ENCODE peak calls at places on chromosome 2, in four cellular contexts. T, G, O and B are unnamed samples.

GRCh38 chr2:188984680-188985079 is 10.5 kb downstream of the COL3A1 start:
- DNase-seq in T (no peak), G (peak; percentile 19), O (no peak), B (peak; percentile 23)

GRCh38 chr2:112888350-112888749 is 22.6 kb upstream of the IL37 start:
- DNase-seq in T (no peak), G (no peak), O (no peak), B (no peak)

GRCh38 chr2:196459539-196459938 is 180.0 kb upstream of the CCDC150 start:
- DNase-seq in T (no peak), G (peak; percentile 36), O (no peak), B (no peak)

GRCh38 chr2:56676966-56677365 is 493.2 kb downstream of the CCDC85A start:
- DNase-seq in T (no peak), G (no peak), O (no peak), B (no peak)

GRCh38 chr2:12169721-12170120 is 423.3 kb downstream of the LPIN1 start:
- DNase-seq in T (no peak), G (no peak), O (no peak), B (no peak)

GRCh38 chr2:58427572-58428285 is 186.6 kb upstream of the FANCL start:
- DNase-seq in T (peak; percentile 55), G (no peak), O (no peak), B (peak; percentile 46)

GRCh38 chr2:196991061-196991460 is 64.6 kb upstream of the PGAP1 start:
- DNase-seq in T (no peak), G (no peak), O (no peak), B (no peak)

GRCh38 chr2:113754160-113754559 is 2.3 kb downstream of the SLC35F5 start:
- DNase-seq in T (no peak), G (peak; percentile 58), O (no peak), B (no peak)

GRCh38 chr2:74364533-74365505 is 15.3 kb downstream of the DCTN1 start:
- DNase-seq in T (no peak), G (no peak), O (no peak), B (no peak)

GRCh38 chr2:48138898-48139297 is 232.6 kb upstream of the FBXO11 start:
- DNase-seq in T (no peak), G (no peak), O (no peak), B (no peak)

GRCh38 chr2:117411983-117412382 is 402.5 kb upstream of the DDX18 start:
- DNase-seq in T (no peak), G (peak; percentile 34), O (no peak), B (peak; percentile 11)

GRCh38 chr2:151315381-151315903 is 26.0 kb upstream of the NMI start:
- DNase-seq in T (peak; percentile 36), G (no peak), O (no peak), B (no peak)

GRCh38 chr2:197312186-197312585 is 1.6 kb upstream of the ANKRD44 start:
- DNase-seq in T (no peak), G (no peak), O (no peak), B (no peak)

GRCh38 chr2:154452471-154452870 is 246.0 kb upstream of the KCNJ3 start:
- DNase-seq in T (no peak), G (no peak), O (no peak), B (no peak)

GRCh38 chr2:11343626-11344341 is 652 bp downstream of the ROCK2 start:
- DNase-seq in T (peak; percentile 76), G (peak; percentile 43), O (peak; percentile 42), B (peak; percentile 44)

GRCh38 chr2:234996467-234997270 is 44.9 kb downstream of the SH3BP4 start:
- DNase-seq in T (no peak), G (peak; percentile 20), O (no peak), B (peak; percentile 31)

GRCh38 chr2:216081-216480 is 47.8 kb downstream of the SH3YL1 start:
- DNase-seq in T (no peak), G (no peak), O (no peak), B (no peak)

GRCh38 chr2:147829106-147829505 is 15.7 kb upstream of the ACVR2A start:
- DNase-seq in T (no peak), G (peak; percentile 85), O (no peak), B (peak; percentile 80)

GRCh38 chr2:226362991-226363390 is 436.6 kb downstream of the IRS1 start:
- DNase-seq in T (no peak), G (peak; percentile 81), O (no peak), B (peak; percentile 45)

GRCh38 chr2:143686585-143687164 is 557.5 kb downstream of the ARHGAP15 start:
- DNase-seq in T (no peak), G (peak; percentile 74), O (no peak), B (peak; percentile 58)

GRCh38 chr2:186919272-186919671 is 70.3 kb upstream of the ZSWIM2 start:
- DNase-seq in T (no peak), G (peak; percentile 72), O (no peak), B (peak; percentile 73)

GRCh38 chr2:67255933-67256615 is 141.1 kb upstream of the ETAA1 start:
- DNase-seq in T (no peak), G (peak; percentile 45), O (no peak), B (peak; percentile 84)

GRCh38 chr2:71181316-71181715 is 45.6 kb downstream of the PAIP2B start:
- DNase-seq in T (no peak), G (peak; percentile 75), O (no peak), B (no peak)

GRCh38 chr2:14907014-14907612 is 274.6 kb downstream of the LRATD1 start:
- DNase-seq in T (no peak), G (peak; percentile 33), O (no peak), B (peak; percentile 27)

GRCh38 chr2:201786471-201786870 is 5.7 kb upstream of the ALS2 start:
- DNase-seq in T (no peak), G (no peak), O (no peak), B (no peak)

GRCh38 chr2:106068415-106068814 is 125.7 kb downstream of the UXS1 start:
- DNase-seq in T (no peak), G (no peak), O (no peak), B (no peak)

GRCh38 chr2:892892-893291 is 57.8 kb upstream of the SNTG2 start:
- DNase-seq in T (no peak), G (no peak), O (no peak), B (no peak)

GRCh38 chr2:200369886-200370285 is 63.4 kb downstream of the SPATS2L start:
- DNase-seq in T (no peak), G (no peak), O (no peak), B (peak; percentile 24)

GRCh38 chr2:13193900-13194299 is 477.2 kb downstream of the TRIB2 start:
- DNase-seq in T (no peak), G (peak; percentile 50), O (no peak), B (peak; percentile 55)

GRCh38 chr2:71101656-71102055 is 28.4 kb downstream of the MCEE start:
- DNase-seq in T (no peak), G (peak; percentile 15), O (no peak), B (peak; percentile 48)

GRCh38 chr2:239163306-239164070 is 237.3 kb downstream of the HDAC4 start:
- DNase-seq in T (peak; percentile 9), G (no peak), O (no peak), B (no peak)

GRCh38 chr2:133414486-133415209 is 153.6 kb downstream of the NCKAP5 start:
- DNase-seq in T (no peak), G (peak; percentile 28), O (no peak), B (no peak)

GRCh38 chr2:132424526-132425121 is 8.0 kb downstream of the GPR39 start:
- DNase-seq in T (no peak), G (peak; percentile 50), O (no peak), B (no peak)

GRCh38 chr2:221346411-221346810 is 225.7 kb downstream of the EPHA4 start:
- DNase-seq in T (no peak), G (no peak), O (no peak), B (no peak)

GRCh38 chr2:148614024-148614331 is 30.6 kb upstream of the EPC2 start:
- DNase-seq in T (no peak), G (peak; percentile 22), O (no peak), B (peak; percentile 44)

GRCh38 chr2:196944570-196944969 is 18.1 kb upstream of the PGAP1 start:
- DNase-seq in T (no peak), G (no peak), O (no peak), B (no peak)

GRCh38 chr2:67215214-67215613 is 181.9 kb upstream of the ETAA1 start:
- DNase-seq in T (peak; percentile 77), G (peak; percentile 74), O (no peak), B (peak; percentile 76)

GRCh38 chr2:234974501-234975385 is 22.9 kb downstream of the SH3BP4 start:
- DNase-seq in T (no peak), G (no peak), O (no peak), B (no peak)

GRCh38 chr2:45006942-45007287 is 2.3 kb downstream of the SIX2 start:
- DNase-seq in T (no peak), G (no peak), O (no peak), B (no peak)

GRCh38 chr2:65710779-65711295 is 278.4 kb upstream of the SPRED2 start:
- DNase-seq in T (no peak), G (peak; percentile 65), O (no peak), B (peak; percentile 43)

GRCh38 chr2:19545507-19545906 is 187.1 kb upstream of the OSR1 start:
- DNase-seq in T (no peak), G (no peak), O (no peak), B (no peak)
- TF ChIP-seq CTCF in T (no peak), G (no peak), O (no peak), B (no peak)

GRCh38 chr2:78023356-78023755 is 501.2 kb upstream of the LRRTM4 start:
- DNase-seq in T (no peak), G (no peak), O (no peak), B (no peak)
- TF ChIP-seq CTCF in T (no peak), G (no peak), O (no peak), B (no peak)

GRCh38 chr2:3386448-3386958 is 7.0 kb downstream of the TRAPPC12 start:
- DNase-seq in T (no peak), G (no peak), O (no peak), B (no peak)
- TF ChIP-seq CTCF in T (no peak), G (no peak), O (no peak), B (no peak)

DNA sequence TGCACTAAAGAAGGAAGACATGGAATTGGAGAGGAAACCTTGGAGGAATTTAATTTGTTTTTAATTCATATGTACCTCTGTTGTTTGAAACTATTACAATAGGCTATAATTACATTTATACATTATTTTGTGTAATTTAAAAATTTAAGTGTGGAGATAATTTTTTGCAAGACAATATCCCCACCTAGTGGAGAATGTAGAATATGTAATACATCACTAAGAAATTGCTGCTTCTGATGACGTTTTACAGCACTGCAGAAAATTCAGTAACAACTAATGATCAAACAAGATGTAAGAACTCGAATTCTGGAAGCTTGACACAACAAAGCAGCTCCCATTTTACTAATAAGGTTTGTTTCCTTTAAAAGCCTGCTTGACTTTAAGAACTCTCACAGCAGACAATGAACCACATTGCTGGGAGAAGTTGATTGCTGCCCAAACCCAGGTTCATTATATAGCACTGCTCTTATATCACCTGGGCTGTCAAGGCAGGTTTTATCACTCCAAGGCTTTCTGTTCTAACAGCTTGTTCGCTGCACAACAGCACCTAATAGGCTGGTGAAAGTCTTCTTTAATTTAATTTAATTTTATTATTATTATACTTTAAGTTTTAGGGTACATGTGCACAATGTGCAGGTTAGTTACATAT is 53.4 kb downstream of the THADA start:
- DNase-seq in T (no peak), G (peak; percentile 73), O (no peak), B (peak; percentile 64)
- TF ChIP-seq CTCF in T (peak; percentile 75), G (peak; percentile 70), O (no peak), B (peak; percentile 40)

DNA sequence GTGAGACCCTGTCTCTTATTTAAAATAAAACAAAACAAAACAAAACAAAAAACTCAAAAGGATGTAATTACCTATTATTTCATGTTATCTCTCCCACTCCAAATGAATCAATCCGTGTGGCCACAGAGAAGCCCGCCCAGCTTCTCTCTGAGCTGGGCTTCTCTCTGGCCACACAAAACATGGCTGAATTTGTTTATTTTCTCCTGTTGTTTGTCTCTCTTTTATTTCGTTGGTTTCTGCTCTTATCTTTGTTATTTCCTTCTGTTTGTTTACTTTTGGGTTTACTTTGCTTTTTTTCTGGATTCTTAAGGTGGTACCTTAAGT is 1.5 kb upstream of the TRABD2A start:
- DNase-seq in T (no peak), G (no peak), O (no peak), B (no peak)
- TF ChIP-seq CTCF in T (peak; percentile 16), G (peak; percentile 13), O (no peak), B (no peak)